ENCODE peak calls at places on chromosomes 16 and 17, in ten cellular contexts. U is brain microvascular endothelial cell; M is CD4-positive, alpha-beta T cell; J is hypothalamus; W is D341Med; D is body of pancreas; A is AG09319; O is aorta; Q is pancreas; G is astrocyte of the spinal cord. T is an unnamed sample.
A peak's percentile ranks its signal among the peaks of the same experiment; 100 is the strongest.

GRCh38 chr17:9982159-9982558 is 77.1 kb upstream of the RCVRN start:
- DNase-seq in Q (no peak), O (no peak), W (no peak), M (no peak), U (no peak), A (no peak), D (peak; percentile 17), G (no peak), J (no peak), T (no peak)

GRCh38 chr17:46008591-46008990 is 9.5 kb downstream of the STH start:
- DNase-seq in U (no peak), Q (no peak), J (no peak), M (no peak), A (no peak), W (no peak), D (no peak), O (no peak), G (no peak), T (no peak)

GRCh38 chr16:27972500-27972899 is 91.0 kb downstream of the GSG1L start:
- DNase-seq in U (peak; percentile 12), D (peak; percentile 6), A (no peak), O (no peak), G (peak; percentile 11), Q (no peak), M (no peak), W (peak; percentile 66), J (no peak), T (peak; percentile 16)

GRCh38 chr16:56569971-56570370 is 5.1 kb downstream of the MT4 start:
- DNase-seq in J (no peak), O (no peak), Q (no peak), A (no peak), W (no peak), D (no peak), U (no peak), M (no peak), G (no peak), T (no peak)

GRCh38 chr17:39150104-39150634 is 1.3 kb downstream of the PLXDC1 start:
- DNase-seq in D (no peak), J (no peak), G (no peak), O (no peak), W (no peak), A (no peak), M (no peak), U (no peak), Q (no peak), T (no peak)

GRCh38 chr17:57097832-57098421 is 12.9 kb downstream of the AKAP1 start:
- DNase-seq in U (peak; percentile 63), G (peak; percentile 87), O (no peak), A (peak; percentile 25), D (peak; percentile 30), M (no peak), Q (no peak), W (no peak), J (no peak), T (no peak)

GRCh38 chr17:78884148-78884870 is 18.7 kb downstream of the CEP295NL start:
- DNase-seq in J (peak; percentile 61), A (no peak), G (no peak), M (no peak), U (no peak), D (no peak), Q (peak; percentile 51), W (no peak), O (no peak), T (peak; percentile 79)

GRCh38 chr17:74963656-74964055 is 8.9 kb downstream of the HID1 start:
- DNase-seq in D (no peak), G (no peak), O (no peak), W (no peak), A (no peak), U (no peak), J (no peak), M (no peak), Q (no peak), T (no peak)

GRCh38 chr16:66402591-66403230 is 24.4 kb upstream of the BEAN1 start:
- DNase-seq in O (no peak), Q (no peak), G (no peak), A (no peak), M (no peak), W (no peak), J (no peak), U (no peak), D (no peak), T (no peak)

GRCh38 chr16:25692307-25692706 is 548 bp downstream of the HS3ST4 start:
- DNase-seq in G (no peak), W (peak; percentile 68), A (no peak), Q (peak; percentile 65), O (no peak), J (no peak), U (no peak), D (peak; percentile 12), M (no peak), T (no peak)

GRCh38 chr16:75854117-75854516 is 127.8 kb upstream of the CPHXL start:
- DNase-seq in O (no peak), M (no peak), G (no peak), J (no peak), A (no peak), Q (no peak), U (no peak), D (no peak), W (no peak), T (no peak)

GRCh38 chr17:81656118-81656743 is at the start of gene PDE6G:
- DNase-seq in Q (no peak), J (no peak), W (peak; percentile 51), A (no peak), M (no peak), D (no peak), G (no peak), U (no peak), O (no peak), T (no peak)